ENCODE peak calls at places on chromosomes 6 and 20, in four cellular contexts. S is fibroblast of lung, P is epithelial cell of proximal tubule, M is GM12878. R is an unnamed sample.
A peak's percentile ranks its signal among the peaks of the same experiment; 100 is the strongest.

GRCh38 chr6:75611702-75612375 is 10.2 kb downstream of the SENP6 start:
- DNase-seq in S (no peak), P (no peak), M (no peak), R (no peak)

GRCh38 chr6:36659271-36659670 is 19.2 kb upstream of the CDKN1A start:
- DNase-seq in S (peak; percentile 90), P (no peak), M (no peak), R (peak; percentile 68)

GRCh38 chr20:60589624-60590023 is 631.4 kb downstream of the CDH26 start:
- DNase-seq in S (peak; percentile 45), P (no peak), M (no peak), R (no peak)

GRCh38 chr6:20846602-20847028 is 312.4 kb downstream of the CDKAL1 start:
- DNase-seq in S (peak; percentile 24), P (no peak), M (peak; percentile 21), R (no peak)

GRCh38 chr20:53623454-53624206 is 30.0 kb upstream of the ZNF217 start:
- DNase-seq in S (peak; percentile 81), P (peak; percentile 71), M (peak; percentile 60), R (peak; percentile 72)

GRCh38 chr20:12067686-12068085 is 150.0 kb downstream of the BTBD3 start:
- DNase-seq in S (no peak), P (peak; percentile 1), M (no peak), R (no peak)

GRCh38 chr20:25497586-25498279 is 87.6 kb downstream of the NINL start:
- DNase-seq in S (no peak), P (no peak), M (no peak), R (no peak)

GRCh38 chr20:37983286-37983685 is 50.0 kb downstream of the TTI1 start:
- DNase-seq in S (no peak), P (no peak), M (no peak), R (no peak)

GRCh38 chr20:497979-498378 is 35.6 kb upstream of the TBC1D20 start:
- DNase-seq in S (no peak), P (no peak), M (no peak), R (no peak)

GRCh38 chr6:111865909-111866546 is 7.2 kb downstream of the FYN start:
- DNase-seq in S (no peak), P (no peak), M (no peak), R (no peak)

GRCh38 chr6:118881440-118882313 is 12.3 kb upstream of the ASF1A start:
- DNase-seq in S (no peak), P (no peak), M (no peak), R (no peak)

GRCh38 chr20:62816879-62817873 is at the start of gene COL9A3:
- DNase-seq in S (no peak), P (no peak), M (no peak), R (no peak)

GRCh38 chr6:63584566-63584965 is 12.3 kb downstream of the LOC128125822 start:
- DNase-seq in S (no peak), P (no peak), M (no peak), R (no peak)

GRCh38 chr6:10386756-10387654 is 27.9 kb downstream of the TFAP2A start:
- DNase-seq in S (no peak), P (no peak), M (no peak), R (no peak)

GRCh38 chr6:3159805-3160781 is 2.7 kb upstream of the TUBB2A start:
- DNase-seq in S (no peak), P (no peak), M (no peak), R (no peak)

GRCh38 chr6:19757036-19757435 is 80.1 kb upstream of the ID4 start:
- DNase-seq in S (no peak), P (no peak), M (no peak), R (peak; percentile 42)

GRCh38 chr6:159079367-159079766 is 34.6 kb upstream of the TAGAP start:
- DNase-seq in S (peak; percentile 60), P (no peak), M (no peak), R (no peak)

GRCh38 chr20:7692478-7692877 is 247.8 kb downstream of the HAO1 start:
- DNase-seq in S (no peak), P (no peak), M (no peak), R (no peak)

GRCh38 chr6:1405221-1405620 is 15.8 kb downstream of the FOXF2 start:
- DNase-seq in S (no peak), P (no peak), M (no peak), R (no peak)

GRCh38 chr6:12150812-12151432 is 138.8 kb downstream of the HIVEP1 start:
- DNase-seq in S (no peak), P (no peak), M (no peak), R (no peak)

GRCh38 chr20:4889446-4889845 is 111.9 kb downstream of the SLC23A2 start:
- DNase-seq in S (no peak), P (no peak), M (no peak), R (no peak)

GRCh38 chr6:106082735-106083398 is 3.3 kb upstream of the PRDM1 start:
- DNase-seq in S (peak; percentile 76), P (no peak), M (no peak), R (peak; percentile 83)

GRCh38 chr20:8116067-8116811 is 15.8 kb upstream of the PLCB1 start:
- DNase-seq in S (peak; percentile 81), P (no peak), M (no peak), R (peak; percentile 79)

GRCh38 chr6:81138236-81138635 is 614.2 kb downstream of the TENT5A start:
- DNase-seq in S (no peak), P (no peak), M (no peak), R (no peak)

GRCh38 chr6:85672050-85672449 is 29.4 kb upstream of the SYNCRIP start:
- DNase-seq in S (no peak), P (no peak), M (no peak), R (no peak)

GRCh38 chr6:123668965-123669591 is 32.3 kb upstream of the TRDN start:
- DNase-seq in S (no peak), P (no peak), M (no peak), R (no peak)

GRCh38 chr6:45640081-45640491 is 262.4 kb upstream of the SUPT3H start:
- DNase-seq in S (peak; percentile 61), P (no peak), M (no peak), R (peak; percentile 41)

GRCh38 chr6:143496974-143497373 is 14.5 kb downstream of the FUCA2 start:
- DNase-seq in S (no peak), P (no peak), M (no peak), R (no peak)

GRCh38 chr6:53794073-53794719 is 609 bp upstream of the LRRC1 start:
- DNase-seq in S (peak; percentile 93), P (peak; percentile 56), M (peak; percentile 17), R (peak; percentile 92)

GRCh38 chr6:148407372-148407771 is 64.7 kb downstream of the SASH1 start:
- DNase-seq in S (peak; percentile 98), P (no peak), M (no peak), R (peak; percentile 98)

GRCh38 chr20:1920252-1920651 is 25.0 kb downstream of the SIRPA start:
- DNase-seq in S (no peak), P (peak; percentile 97), M (no peak), R (no peak)

GRCh38 chr6:118283759-118284158 is 264.3 kb upstream of the PLN start:
- DNase-seq in S (peak; percentile 79), P (no peak), M (no peak), R (peak; percentile 43)

GRCh38 chr6:158803733-158804143 is 15.4 kb downstream of the EZR start:
- DNase-seq in S (peak; percentile 26), P (no peak), M (no peak), R (no peak)

GRCh38 chr20:14525439-14525838 is 188.0 kb upstream of the FLRT3 start:
- DNase-seq in S (no peak), P (no peak), M (no peak), R (no peak)

GRCh38 chr6:5762561-5762968 is 244.2 kb downstream of the NRN1 start:
- DNase-seq in S (no peak), P (no peak), M (no peak), R (no peak)

GRCh38 chr20:20466341-20466879 is 98.5 kb downstream of the INSM1 start:
- DNase-seq in S (peak; percentile 81), P (no peak), M (peak; percentile 92), R (peak; percentile 73)

GRCh38 chr20:44392088-44392775 is 36.7 kb downstream of the HNF4A start:
- DNase-seq in S (no peak), P (no peak), M (no peak), R (no peak)

GRCh38 chr20:44389871-44390270 is 34.4 kb downstream of the HNF4A start:
- DNase-seq in S (no peak), P (no peak), M (no peak), R (no peak)

GRCh38 chr20:44384423-44385027 is 29.0 kb downstream of the HNF4A start:
- DNase-seq in S (peak; percentile 59), P (no peak), M (peak; percentile 26), R (peak; percentile 39)

GRCh38 chr20:44390280-44390679 is 34.8 kb downstream of the HNF4A start:
- DNase-seq in S (no peak), P (no peak), M (no peak), R (no peak)

DNA sequence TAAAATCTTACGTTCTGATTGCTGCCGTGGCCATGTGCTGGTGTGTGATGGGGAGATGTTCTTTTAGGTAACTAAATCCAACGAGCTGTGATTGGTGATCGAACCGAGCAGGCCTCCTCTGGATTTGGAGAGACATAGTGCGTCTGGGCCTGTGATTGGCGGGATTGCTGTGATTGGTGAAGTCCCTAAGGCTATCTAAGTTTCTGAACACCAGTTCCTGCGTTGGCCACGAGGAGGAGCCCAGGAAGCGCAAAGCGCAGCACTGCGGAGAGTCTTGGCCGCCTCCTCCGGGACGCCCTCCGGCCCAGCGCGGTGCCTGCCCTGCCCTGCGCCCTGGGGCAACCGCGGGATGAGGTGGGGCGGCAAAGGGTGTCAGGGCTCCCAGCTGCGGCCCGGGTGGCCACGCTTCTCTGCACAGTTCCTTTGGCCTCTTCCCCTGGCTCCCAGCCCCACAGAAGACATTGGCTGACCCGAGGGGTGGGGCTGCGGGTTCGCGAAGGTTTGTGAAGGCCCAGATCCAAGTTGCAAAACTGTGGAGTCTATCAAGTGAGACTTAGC is 33.0 kb downstream of the HNF4A start:
- DNase-seq in S (peak; percentile 80), P (no peak), M (no peak), R (peak; percentile 63)
- TF ChIP-seq CTCF in S (peak; percentile 91), P (peak; percentile 91), M (peak; percentile 88), R (peak; percentile 91)

GRCh38 chr6:109440325-109441068 is at the start of the genes PPIL6 and SMPD2:
- DNase-seq in S (peak; percentile 91), P (no peak), M (no peak), R (peak; percentile 78)
- TF ChIP-seq CTCF in S (no peak), P (no peak), M (peak; percentile 18), R (peak; percentile 71)

GRCh38 chr20:49790077-49790798 is 22.4 kb upstream of the SLC9A8 start:
- DNase-seq in S (peak; percentile 57), P (no peak), M (no peak), R (peak; percentile 88)
- TF ChIP-seq CTCF in S (no peak), P (no peak), M (no peak), R (no peak)

DNA sequence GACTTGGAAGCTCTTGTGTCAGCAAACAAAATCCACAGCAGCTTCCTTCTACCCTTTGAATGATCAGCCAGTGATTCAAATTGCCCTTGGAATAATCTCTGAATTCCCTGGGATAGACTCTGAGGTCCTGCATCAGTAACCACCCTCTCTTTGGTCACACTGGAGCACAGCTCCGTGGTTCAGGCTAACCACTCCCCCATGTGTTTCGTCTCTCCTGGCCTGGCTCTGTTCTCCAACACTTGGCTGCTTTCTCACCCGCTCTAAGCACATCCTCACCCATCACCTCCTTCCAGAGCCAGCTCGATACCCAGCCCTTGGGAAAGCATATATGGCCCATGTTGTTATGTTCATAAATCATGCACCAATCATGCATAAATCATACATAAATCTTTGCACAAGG is 93.7 kb downstream of the PLEKHG1 start:
- DNase-seq in S (no peak), P (no peak), M (no peak), R (no peak)
- TF ChIP-seq CTCF in S (no peak), P (no peak), M (no peak), R (no peak)